ENCODE peak calls at places on chromosomes 2 and 18, in nine cellular contexts. X, L, G, T, D, K, E, C and B are unnamed samples.

GRCh38 chr2:241456546-241456945 is 51.8 kb downstream of the STK25 start:
- DNase-seq in L (no peak), X (no peak), T (no peak), E (no peak), K (no peak), D (no peak), C (no peak), G (no peak), B (no peak)

GRCh38 chr2:152246686-152247336 is 71.2 kb upstream of the STAM2 start:
- DNase-seq in X (no peak), D (no peak), T (no peak), K (no peak), G (no peak), L (no peak), C (no peak), E (no peak), B (no peak)

GRCh38 chr18:3447035-3447894 is 2.7 kb upstream of the TGIF1 start:
- DNase-seq in T (no peak), C (no peak), L (no peak), E (no peak), D (peak; percentile 65), X (no peak), G (no peak), K (no peak), B (no peak)

GRCh38 chr2:237291138-237291792 is 122.7 kb downstream of the COL6A3 start:
- DNase-seq in D (peak; percentile 92), K (peak; percentile 81), E (peak; percentile 90), G (peak; percentile 89), X (peak; percentile 98), L (peak; percentile 86), C (peak; percentile 92), T (peak; percentile 25), B (no peak)

GRCh38 chr2:33354981-33355380 is 121.5 kb upstream of the RASGRP3 start:
- DNase-seq in X (peak; percentile 89), L (peak; percentile 88), G (no peak), E (no peak), K (no peak), C (no peak), T (no peak), D (no peak), B (no peak)

GRCh38 chr2:3377279-3377611 is 373 bp downstream of the EIPR1 start:
- DNase-seq in X (no peak), K (no peak), D (peak; percentile 82), T (peak; percentile 52), L (no peak), G (peak; percentile 56), E (no peak), C (peak; percentile 47), B (no peak)

GRCh38 chr2:174717273-174717672 is 47.0 kb downstream of the CHRNA1 start:
- DNase-seq in T (peak; percentile 43), G (peak; percentile 53), L (peak; percentile 31), X (peak; percentile 20), E (no peak), D (no peak), K (no peak), C (peak; percentile 88), B (no peak)

GRCh38 chr2:75646090-75646582 is 447 bp upstream of the MRPL19 start:
- DNase-seq in D (no peak), E (no peak), L (no peak), K (no peak), T (no peak), G (no peak), X (no peak), C (no peak), B (no peak)

GRCh38 chr2:16169381-16169960 is 229.1 kb downstream of the MYCN start:
- DNase-seq in L (no peak), K (no peak), D (no peak), C (no peak), T (no peak), X (no peak), G (no peak), E (no peak), B (no peak)